ENCODE peak calls at places on chromosomes 5 and 9, in six cellular contexts. One of them, this sample, is unnamed.

GRCh38 chr5:50717615-50718014 is 51.2 kb downstream of the PARP8 start:
- DNase-seq in aorta: no peak
- DNase-seq in RPMI8226: no peak
- DNase-seq in stimulated activated CD4-positive, alpha-beta T cell treated with anti-CD3 and anti-CD28 coated beads, Interleukin-2, amount 100 ng/mL, for 48 hours: no peak
- DNase-seq in effector memory CD4-positive, alpha-beta T cell: no peak
- DNase-seq in globus pallidus: no peak
- DNase-seq in this sample: no peak

GRCh38 chr9:5515261-5515650 is 4.9 kb downstream of the PDCD1LG2 start:
- DNase-seq in effector memory CD4-positive, alpha-beta T cell: no peak
- DNase-seq in RPMI8226: no peak
- DNase-seq in aorta: no peak
- DNase-seq in globus pallidus: no peak
- DNase-seq in stimulated activated CD4-positive, alpha-beta T cell treated with anti-CD3 and anti-CD28 coated beads, Interleukin-2, amount 100 ng/mL, for 48 hours: no peak
- DNase-seq in this sample: no peak

GRCh38 chr9:113042884-113043657 is 13.5 kb downstream of the ZFP37 start:
- DNase-seq in effector memory CD4-positive, alpha-beta T cell: no peak
- DNase-seq in aorta: no peak
- DNase-seq in RPMI8226: no peak
- DNase-seq in stimulated activated CD4-positive, alpha-beta T cell treated with anti-CD3 and anti-CD28 coated beads, Interleukin-2, amount 100 ng/mL, for 48 hours: no peak
- DNase-seq in globus pallidus: no peak
- DNase-seq in this sample: no peak

GRCh38 chr9:27726244-27727141 is 153.2 kb upstream of the C9orf72 start:
- DNase-seq in RPMI8226: peak
- DNase-seq in globus pallidus: peak
- DNase-seq in stimulated activated CD4-positive, alpha-beta T cell treated with anti-CD3 and anti-CD28 coated beads, Interleukin-2, amount 100 ng/mL, for 48 hours: peak
- DNase-seq in aorta: peak
- DNase-seq in effector memory CD4-positive, alpha-beta T cell: no peak
- DNase-seq in this sample: peak

GRCh38 chr5:71891856-71892255 is 172.8 kb downstream of the CARTPT start:
- DNase-seq in aorta: no peak
- DNase-seq in stimulated activated CD4-positive, alpha-beta T cell treated with anti-CD3 and anti-CD28 coated beads, Interleukin-2, amount 100 ng/mL, for 48 hours: no peak
- DNase-seq in globus pallidus: no peak
- DNase-seq in effector memory CD4-positive, alpha-beta T cell: no peak
- DNase-seq in RPMI8226: no peak
- DNase-seq in this sample: no peak

GRCh38 chr5:151703227-151703626 is 16.5 kb upstream of the SPARC start:
- DNase-seq in RPMI8226: no peak
- DNase-seq in globus pallidus: no peak
- DNase-seq in stimulated activated CD4-positive, alpha-beta T cell treated with anti-CD3 and anti-CD28 coated beads, Interleukin-2, amount 100 ng/mL, for 48 hours: no peak
- DNase-seq in effector memory CD4-positive, alpha-beta T cell: no peak
- DNase-seq in aorta: no peak
- DNase-seq in this sample: no peak

GRCh38 chr9:12426198-12426864 is 266.9 kb upstream of the TYRP1 start:
- DNase-seq in RPMI8226: no peak
- DNase-seq in stimulated activated CD4-positive, alpha-beta T cell treated with anti-CD3 and anti-CD28 coated beads, Interleukin-2, amount 100 ng/mL, for 48 hours: no peak
- DNase-seq in aorta: no peak
- DNase-seq in globus pallidus: no peak
- DNase-seq in effector memory CD4-positive, alpha-beta T cell: no peak
- DNase-seq in this sample: no peak

GRCh38 chr9:136511670-136512592 is 29.1 kb upstream of the SEC16A start:
- DNase-seq in globus pallidus: peak
- DNase-seq in aorta: no peak
- DNase-seq in RPMI8226: no peak
- DNase-seq in effector memory CD4-positive, alpha-beta T cell: no peak
- DNase-seq in stimulated activated CD4-positive, alpha-beta T cell treated with anti-CD3 and anti-CD28 coated beads, Interleukin-2, amount 100 ng/mL, for 48 hours: no peak
- DNase-seq in this sample: peak

GRCh38 chr5:160685219-160685618 is 166.8 kb downstream of the ATP10B start:
- DNase-seq in effector memory CD4-positive, alpha-beta T cell: no peak
- DNase-seq in stimulated activated CD4-positive, alpha-beta T cell treated with anti-CD3 and anti-CD28 coated beads, Interleukin-2, amount 100 ng/mL, for 48 hours: no peak
- DNase-seq in RPMI8226: no peak
- DNase-seq in globus pallidus: no peak
- DNase-seq in aorta: no peak
- DNase-seq in this sample: no peak

GRCh38 chr9:96232539-96233241 is 69.3 kb downstream of the HSD17B3 start:
- DNase-seq in RPMI8226: peak
- DNase-seq in aorta: no peak
- DNase-seq in stimulated activated CD4-positive, alpha-beta T cell treated with anti-CD3 and anti-CD28 coated beads, Interleukin-2, amount 100 ng/mL, for 48 hours: peak
- DNase-seq in effector memory CD4-positive, alpha-beta T cell: no peak
- DNase-seq in globus pallidus: peak
- DNase-seq in this sample: peak

GRCh38 chr5:129440424-129440823 is 19.7 kb upstream of the ADAMTS19 start:
- DNase-seq in globus pallidus: no peak
- DNase-seq in effector memory CD4-positive, alpha-beta T cell: no peak
- DNase-seq in aorta: no peak
- DNase-seq in RPMI8226: no peak
- DNase-seq in stimulated activated CD4-positive, alpha-beta T cell treated with anti-CD3 and anti-CD28 coated beads, Interleukin-2, amount 100 ng/mL, for 48 hours: no peak
- DNase-seq in this sample: no peak

GRCh38 chr5:181059297-181060230 is 19.5 kb downstream of the BTNL9 start:
- DNase-seq in globus pallidus: no peak
- DNase-seq in effector memory CD4-positive, alpha-beta T cell: no peak
- DNase-seq in aorta: no peak
- DNase-seq in RPMI8226: no peak
- DNase-seq in stimulated activated CD4-positive, alpha-beta T cell treated with anti-CD3 and anti-CD28 coated beads, Interleukin-2, amount 100 ng/mL, for 48 hours: no peak
- DNase-seq in this sample: no peak

GRCh38 chr5:151598984-151599383 is 7.9 kb upstream of the FAT2 start:
- DNase-seq in aorta: no peak
- DNase-seq in RPMI8226: no peak
- DNase-seq in stimulated activated CD4-positive, alpha-beta T cell treated with anti-CD3 and anti-CD28 coated beads, Interleukin-2, amount 100 ng/mL, for 48 hours: no peak
- DNase-seq in effector memory CD4-positive, alpha-beta T cell: no peak
- DNase-seq in globus pallidus: no peak
- DNase-seq in this sample: no peak

GRCh38 chr9:127763918-127764384 is 14.5 kb downstream of the SH2D3C start:
- DNase-seq in aorta: no peak
- DNase-seq in globus pallidus: no peak
- DNase-seq in RPMI8226: peak
- DNase-seq in effector memory CD4-positive, alpha-beta T cell: no peak
- DNase-seq in stimulated activated CD4-positive, alpha-beta T cell treated with anti-CD3 and anti-CD28 coated beads, Interleukin-2, amount 100 ng/mL, for 48 hours: no peak
- DNase-seq in this sample: peak

GRCh38 chr5:142644640-142645361 is 41.1 kb downstream of the FGF1 start:
- DNase-seq in RPMI8226: no peak
- DNase-seq in aorta: peak
- DNase-seq in effector memory CD4-positive, alpha-beta T cell: no peak
- DNase-seq in globus pallidus: no peak
- DNase-seq in stimulated activated CD4-positive, alpha-beta T cell treated with anti-CD3 and anti-CD28 coated beads, Interleukin-2, amount 100 ng/mL, for 48 hours: no peak
- DNase-seq in this sample: no peak

GRCh38 chr9:127970401-127971313 is 10.1 kb downstream of the EEIG1 start:
- DNase-seq in RPMI8226: peak
- DNase-seq in aorta: peak
- DNase-seq in effector memory CD4-positive, alpha-beta T cell: peak
- DNase-seq in stimulated activated CD4-positive, alpha-beta T cell treated with anti-CD3 and anti-CD28 coated beads, Interleukin-2, amount 100 ng/mL, for 48 hours: peak
- DNase-seq in globus pallidus: no peak
- DNase-seq in this sample: no peak

GRCh38 chr5:6365977-6366590 is 12.3 kb downstream of the MED10 start:
- DNase-seq in effector memory CD4-positive, alpha-beta T cell: no peak
- DNase-seq in globus pallidus: no peak
- DNase-seq in RPMI8226: no peak
- DNase-seq in aorta: no peak
- DNase-seq in stimulated activated CD4-positive, alpha-beta T cell treated with anti-CD3 and anti-CD28 coated beads, Interleukin-2, amount 100 ng/mL, for 48 hours: no peak
- DNase-seq in this sample: no peak

GRCh38 chr9:94054731-94055130 is 29.5 kb upstream of the PTPDC1 start:
- DNase-seq in stimulated activated CD4-positive, alpha-beta T cell treated with anti-CD3 and anti-CD28 coated beads, Interleukin-2, amount 100 ng/mL, for 48 hours: no peak
- DNase-seq in effector memory CD4-positive, alpha-beta T cell: no peak
- DNase-seq in aorta: no peak
- DNase-seq in RPMI8226: no peak
- DNase-seq in globus pallidus: peak
- DNase-seq in this sample: peak

GRCh38 chr9:5838884-5839571 is 6.1 kb upstream of the ERMP1 start:
- DNase-seq in RPMI8226: peak
- DNase-seq in effector memory CD4-positive, alpha-beta T cell: no peak
- DNase-seq in aorta: no peak
- DNase-seq in stimulated activated CD4-positive, alpha-beta T cell treated with anti-CD3 and anti-CD28 coated beads, Interleukin-2, amount 100 ng/mL, for 48 hours: no peak
- DNase-seq in globus pallidus: no peak
- DNase-seq in this sample: no peak

GRCh38 chr9:122197882-122198281 is 30.9 kb downstream of the LHX6 start:
- DNase-seq in aorta: no peak
- DNase-seq in effector memory CD4-positive, alpha-beta T cell: no peak
- DNase-seq in globus pallidus: no peak
- DNase-seq in stimulated activated CD4-positive, alpha-beta T cell treated with anti-CD3 and anti-CD28 coated beads, Interleukin-2, amount 100 ng/mL, for 48 hours: no peak
- DNase-seq in RPMI8226: no peak
- DNase-seq in this sample: no peak

GRCh38 chr9:22108581-22109370 is 99.7 kb upstream of the CDKN2B start:
- DNase-seq in stimulated activated CD4-positive, alpha-beta T cell treated with anti-CD3 and anti-CD28 coated beads, Interleukin-2, amount 100 ng/mL, for 48 hours: no peak
- DNase-seq in globus pallidus: no peak
- DNase-seq in aorta: no peak
- DNase-seq in effector memory CD4-positive, alpha-beta T cell: no peak
- DNase-seq in RPMI8226: no peak
- DNase-seq in this sample: no peak

GRCh38 chr5:15501057-15501791 is 1.2 kb downstream of the FBXL7 start:
- DNase-seq in stimulated activated CD4-positive, alpha-beta T cell treated with anti-CD3 and anti-CD28 coated beads, Interleukin-2, amount 100 ng/mL, for 48 hours: no peak
- DNase-seq in RPMI8226: peak
- DNase-seq in globus pallidus: peak
- DNase-seq in aorta: peak
- DNase-seq in effector memory CD4-positive, alpha-beta T cell: no peak
- DNase-seq in this sample: peak

GRCh38 chr5:66518753-66519152 is 77.4 kb upstream of the MAST4 start:
- DNase-seq in effector memory CD4-positive, alpha-beta T cell: no peak
- DNase-seq in RPMI8226: no peak
- DNase-seq in stimulated activated CD4-positive, alpha-beta T cell treated with anti-CD3 and anti-CD28 coated beads, Interleukin-2, amount 100 ng/mL, for 48 hours: no peak
- DNase-seq in aorta: no peak
- DNase-seq in globus pallidus: no peak
- DNase-seq in this sample: no peak

GRCh38 chr5:156824800-156825199 is 25.3 kb upstream of the PPP1R2B start:
- DNase-seq in globus pallidus: peak
- DNase-seq in stimulated activated CD4-positive, alpha-beta T cell treated with anti-CD3 and anti-CD28 coated beads, Interleukin-2, amount 100 ng/mL, for 48 hours: no peak
- DNase-seq in RPMI8226: peak
- DNase-seq in aorta: no peak
- DNase-seq in effector memory CD4-positive, alpha-beta T cell: no peak
- DNase-seq in this sample: peak

GRCh38 chr5:141637266-141637692 is 482 bp downstream of the RELL2 start:
- DNase-seq in aorta: no peak
- DNase-seq in globus pallidus: no peak
- DNase-seq in RPMI8226: peak
- DNase-seq in effector memory CD4-positive, alpha-beta T cell: peak
- DNase-seq in stimulated activated CD4-positive, alpha-beta T cell treated with anti-CD3 and anti-CD28 coated beads, Interleukin-2, amount 100 ng/mL, for 48 hours: peak
- DNase-seq in this sample: no peak

GRCh38 chr9:113416149-113416726 is 5.7 kb downstream of the C9orf43 start:
- DNase-seq in effector memory CD4-positive, alpha-beta T cell: no peak
- DNase-seq in aorta: no peak
- DNase-seq in globus pallidus: no peak
- DNase-seq in stimulated activated CD4-positive, alpha-beta T cell treated with anti-CD3 and anti-CD28 coated beads, Interleukin-2, amount 100 ng/mL, for 48 hours: no peak
- DNase-seq in RPMI8226: peak
- DNase-seq in this sample: no peak

GRCh38 chr5:45411971-45412612 is 284.1 kb downstream of the HCN1 start:
- DNase-seq in effector memory CD4-positive, alpha-beta T cell: no peak
- DNase-seq in globus pallidus: no peak
- DNase-seq in aorta: no peak
- DNase-seq in stimulated activated CD4-positive, alpha-beta T cell treated with anti-CD3 and anti-CD28 coated beads, Interleukin-2, amount 100 ng/mL, for 48 hours: no peak
- DNase-seq in RPMI8226: no peak
- DNase-seq in this sample: no peak

GRCh38 chr5:78803386-78803785 is 154.8 kb upstream of the LHFPL2 start:
- DNase-seq in RPMI8226: no peak
- DNase-seq in effector memory CD4-positive, alpha-beta T cell: no peak
- DNase-seq in aorta: peak
- DNase-seq in globus pallidus: peak
- DNase-seq in stimulated activated CD4-positive, alpha-beta T cell treated with anti-CD3 and anti-CD28 coated beads, Interleukin-2, amount 100 ng/mL, for 48 hours: no peak
- DNase-seq in this sample: peak

GRCh38 chr5:142478116-142478515 is 153.3 kb upstream of the SPRY4 start:
- DNase-seq in RPMI8226: no peak
- DNase-seq in stimulated activated CD4-positive, alpha-beta T cell treated with anti-CD3 and anti-CD28 coated beads, Interleukin-2, amount 100 ng/mL, for 48 hours: no peak
- DNase-seq in effector memory CD4-positive, alpha-beta T cell: no peak
- DNase-seq in aorta: no peak
- DNase-seq in globus pallidus: no peak
- DNase-seq in this sample: no peak

GRCh38 chr5:59503223-59503622 is 390.3 kb downstream of the PDE4D start:
- DNase-seq in globus pallidus: no peak
- DNase-seq in stimulated activated CD4-positive, alpha-beta T cell treated with anti-CD3 and anti-CD28 coated beads, Interleukin-2, amount 100 ng/mL, for 48 hours: no peak
- DNase-seq in RPMI8226: no peak
- DNase-seq in aorta: no peak
- DNase-seq in effector memory CD4-positive, alpha-beta T cell: no peak
- DNase-seq in this sample: no peak

GRCh38 chr9:114619205-114619758 is 8.2 kb downstream of the TMEM268 start:
- DNase-seq in stimulated activated CD4-positive, alpha-beta T cell treated with anti-CD3 and anti-CD28 coated beads, Interleukin-2, amount 100 ng/mL, for 48 hours: no peak
- DNase-seq in aorta: no peak
- DNase-seq in RPMI8226: no peak
- DNase-seq in globus pallidus: no peak
- DNase-seq in effector memory CD4-positive, alpha-beta T cell: no peak
- DNase-seq in this sample: peak

GRCh38 chr9:70830618-70831017 is 290.8 kb downstream of the TRPM3 start:
- DNase-seq in effector memory CD4-positive, alpha-beta T cell: no peak
- DNase-seq in globus pallidus: no peak
- DNase-seq in RPMI8226: no peak
- DNase-seq in aorta: no peak
- DNase-seq in stimulated activated CD4-positive, alpha-beta T cell treated with anti-CD3 and anti-CD28 coated beads, Interleukin-2, amount 100 ng/mL, for 48 hours: no peak
- DNase-seq in this sample: no peak